ENCODE peak calls at places on chromosomes 3 and 15, in five cellular contexts. One of them, this sample, is unnamed.

GRCh38 chr3:99256788-99257187 is 355.3 kb upstream of the DCBLD2 start:
- DNase-seq in H1: no peak
- DNase-seq in IMR-90: no peak
- DNase-seq in mesendoderm: peak; percentile 3
- DNase-seq in mesenchymal stem cell: no peak
- DNase-seq in this sample: no peak

GRCh38 chr3:184259878-184260570 is 1.3 kb downstream of the CAMK2N2 start:
- DNase-seq in H1: peak; percentile 69
- DNase-seq in IMR-90: peak; percentile 17
- DNase-seq in mesendoderm: peak; percentile 36
- DNase-seq in mesenchymal stem cell: peak; percentile 29
- DNase-seq in this sample: peak; percentile 54

GRCh38 chr15:78048410-78048946 is 29.0 kb downstream of the TBC1D2B start:
- DNase-seq in H1: no peak
- DNase-seq in IMR-90: no peak
- DNase-seq in mesendoderm: no peak
- DNase-seq in mesenchymal stem cell: no peak
- DNase-seq in this sample: no peak

GRCh38 chr3:145259166-145259565 is 901.8 kb downstream of the PLOD2 start:
- DNase-seq in H1: no peak
- DNase-seq in IMR-90: no peak
- DNase-seq in mesendoderm: no peak
- DNase-seq in mesenchymal stem cell: no peak
- DNase-seq in this sample: no peak

GRCh38 chr3:100127792-100128191 is 13.5 kb upstream of the FILIP1L start:
- DNase-seq in H1: no peak
- DNase-seq in IMR-90: no peak
- DNase-seq in mesendoderm: no peak
- DNase-seq in mesenchymal stem cell: no peak
- DNase-seq in this sample: no peak

GRCh38 chr3:27729748-27730611 is 7.9 kb upstream of the EOMES start:
- DNase-seq in H1: peak; percentile 70
- DNase-seq in IMR-90: no peak
- DNase-seq in mesendoderm: peak; percentile 78
- DNase-seq in mesenchymal stem cell: no peak
- DNase-seq in this sample: no peak

GRCh38 chr3:116873142-116873541 is 163.6 kb downstream of the TUSC7 start:
- DNase-seq in H1: no peak
- DNase-seq in IMR-90: no peak
- DNase-seq in mesendoderm: no peak
- DNase-seq in mesenchymal stem cell: no peak
- DNase-seq in this sample: no peak

GRCh38 chr3:51539291-51539891 is 872 bp downstream of the RAD54L2 start:
- DNase-seq in H1: peak; percentile 61
- DNase-seq in IMR-90: peak; percentile 85
- DNase-seq in mesendoderm: peak; percentile 68
- DNase-seq in mesenchymal stem cell: peak; percentile 75
- DNase-seq in this sample: peak; percentile 12

GRCh38 chr15:69998541-69999391 is 99.0 kb downstream of the TLE3 start:
- DNase-seq in H1: no peak
- DNase-seq in IMR-90: no peak
- DNase-seq in mesendoderm: no peak
- DNase-seq in mesenchymal stem cell: no peak
- DNase-seq in this sample: no peak

GRCh38 chr15:99333413-99333812 is 82.1 kb downstream of the LRRC28 start:
- DNase-seq in H1: no peak
- DNase-seq in IMR-90: no peak
- DNase-seq in mesendoderm: no peak
- DNase-seq in mesenchymal stem cell: no peak
- DNase-seq in this sample: no peak

GRCh38 chr3:40649346-40649745 is 124.6 kb downstream of the ZNF621 start:
- DNase-seq in H1: no peak
- DNase-seq in IMR-90: no peak
- DNase-seq in mesendoderm: no peak
- DNase-seq in mesenchymal stem cell: no peak
- DNase-seq in this sample: no peak

GRCh38 chr3:171457263-171458055 is 2.7 kb downstream of the TNIK start:
- DNase-seq in H1: no peak
- DNase-seq in IMR-90: no peak
- DNase-seq in mesendoderm: no peak
- DNase-seq in mesenchymal stem cell: peak; percentile 17
- DNase-seq in this sample: no peak

GRCh38 chr15:63371297-63371918 is 10.2 kb downstream of the CA12 start:
- DNase-seq in H1: no peak
- DNase-seq in IMR-90: peak; percentile 81
- DNase-seq in mesendoderm: no peak
- DNase-seq in mesenchymal stem cell: peak; percentile 55
- DNase-seq in this sample: no peak

GRCh38 chr3:173098959-173099358 is 42.1 kb downstream of the SPATA16 start:
- DNase-seq in H1: no peak
- DNase-seq in IMR-90: no peak
- DNase-seq in mesendoderm: no peak
- DNase-seq in mesenchymal stem cell: no peak
- DNase-seq in this sample: no peak

GRCh38 chr3:10558726-10559125 is 53.3 kb upstream of the ATP2B2 start:
- DNase-seq in H1: no peak
- DNase-seq in IMR-90: no peak
- DNase-seq in mesendoderm: no peak
- DNase-seq in mesenchymal stem cell: no peak
- DNase-seq in this sample: no peak

GRCh38 chr3:46905661-46906451 is 28.3 kb downstream of the PTH1R start:
- DNase-seq in H1: no peak
- DNase-seq in IMR-90: no peak
- DNase-seq in mesendoderm: no peak
- DNase-seq in mesenchymal stem cell: no peak
- DNase-seq in this sample: no peak

GRCh38 chr15:61382927-61383326 is 153.8 kb upstream of the RORA start:
- DNase-seq in H1: no peak
- DNase-seq in IMR-90: no peak
- DNase-seq in mesendoderm: no peak
- DNase-seq in mesenchymal stem cell: peak; percentile 0
- DNase-seq in this sample: no peak

GRCh38 chr15:96322401-96323249 is 7.9 kb upstream of the NR2F2 start:
- DNase-seq in H1: peak; percentile 85
- DNase-seq in IMR-90: no peak
- DNase-seq in mesendoderm: peak; percentile 63
- DNase-seq in mesenchymal stem cell: peak; percentile 49
- DNase-seq in this sample: peak; percentile 68

GRCh38 chr15:64856429-64857145 is 14.9 kb downstream of the PLEKHO2 start:
- DNase-seq in H1: no peak
- DNase-seq in IMR-90: peak; percentile 80
- DNase-seq in mesendoderm: peak; percentile 66
- DNase-seq in mesenchymal stem cell: peak; percentile 91
- DNase-seq in this sample: peak; percentile 41

GRCh38 chr15:93307513-93307912 is 218.5 kb upstream of the RGMA start:
- DNase-seq in H1: no peak
- DNase-seq in IMR-90: no peak
- DNase-seq in mesendoderm: no peak
- DNase-seq in mesenchymal stem cell: no peak
- DNase-seq in this sample: no peak

GRCh38 chr15:72285927-72286516 is 13.7 kb upstream of the PARP6 start:
- DNase-seq in H1: peak; percentile 72
- DNase-seq in IMR-90: peak; percentile 14
- DNase-seq in mesendoderm: peak; percentile 63
- DNase-seq in mesenchymal stem cell: peak; percentile 30
- DNase-seq in this sample: no peak

GRCh38 chr3:18853269-18853668 is 295.0 kb upstream of the KCNH8 start:
- DNase-seq in H1: no peak
- DNase-seq in IMR-90: no peak
- DNase-seq in mesendoderm: no peak
- DNase-seq in mesenchymal stem cell: no peak
- DNase-seq in this sample: no peak

GRCh38 chr3:43426388-43426787 is 140.0 kb downstream of the SNRK start:
- DNase-seq in H1: no peak
- DNase-seq in IMR-90: no peak
- DNase-seq in mesendoderm: no peak
- DNase-seq in mesenchymal stem cell: no peak
- DNase-seq in this sample: no peak

GRCh38 chr3:43423634-43424033 is 137.3 kb downstream of the SNRK start:
- DNase-seq in H1: no peak
- DNase-seq in IMR-90: no peak
- DNase-seq in mesendoderm: no peak
- DNase-seq in mesenchymal stem cell: no peak
- DNase-seq in this sample: no peak

GRCh38 chr3:43423142-43423541 is 136.8 kb downstream of the SNRK start:
- DNase-seq in H1: no peak
- DNase-seq in IMR-90: peak; percentile 57
- DNase-seq in mesendoderm: no peak
- DNase-seq in mesenchymal stem cell: peak; percentile 22
- DNase-seq in this sample: no peak

GRCh38 chr3:43425829-43426228 is 139.5 kb downstream of the SNRK start:
- DNase-seq in H1: no peak
- DNase-seq in IMR-90: no peak
- DNase-seq in mesendoderm: no peak
- DNase-seq in mesenchymal stem cell: no peak
- DNase-seq in this sample: no peak
- H3K4me3 ChIP-seq in H1: no peak overlapping the region
- H3K4me3 ChIP-seq in IMR-90: no peak overlapping the region
- H3K4me3 ChIP-seq in mesendoderm: no peak overlapping the region
- H3K4me3 ChIP-seq in mesenchymal stem cell: no peak overlapping the region
- H3K4me3 ChIP-seq in this sample: no peak overlapping the region

GRCh38 chr3:159904911-159905310 is 83.7 kb upstream of the IL12A start:
- DNase-seq in H1: no peak
- DNase-seq in IMR-90: peak; percentile 24
- DNase-seq in mesendoderm: no peak
- DNase-seq in mesenchymal stem cell: no peak
- DNase-seq in this sample: no peak

GRCh38 chr3:159904455-159904854 is 84.2 kb upstream of the IL12A start:
- DNase-seq in H1: no peak
- DNase-seq in IMR-90: no peak
- DNase-seq in mesendoderm: no peak
- DNase-seq in mesenchymal stem cell: no peak
- DNase-seq in this sample: no peak

GRCh38 chr3:159898147-159898546 is 90.5 kb upstream of the IL12A start:
- DNase-seq in H1: no peak
- DNase-seq in IMR-90: no peak
- DNase-seq in mesendoderm: no peak
- DNase-seq in mesenchymal stem cell: no peak
- DNase-seq in this sample: no peak

GRCh38 chr3:159899198-159899597 is 89.4 kb upstream of the IL12A start:
- DNase-seq in H1: no peak
- DNase-seq in IMR-90: no peak
- DNase-seq in mesendoderm: no peak
- DNase-seq in mesenchymal stem cell: no peak
- DNase-seq in this sample: no peak

GRCh38 chr3:159902531-159903314 is 85.9 kb upstream of the IL12A start:
- DNase-seq in H1: no peak
- DNase-seq in IMR-90: no peak
- DNase-seq in mesendoderm: peak; percentile 37
- DNase-seq in mesenchymal stem cell: no peak
- DNase-seq in this sample: no peak
- H2BK15ac ChIP-seq in H1: no peak overlapping the region
- H2BK15ac ChIP-seq in IMR-90: no peak overlapping the region
- H2BK15ac ChIP-seq in mesendoderm: no peak overlapping the region
- H2BK15ac ChIP-seq in mesenchymal stem cell: no peak overlapping the region
- H2BK15ac ChIP-seq in this sample: no peak overlapping the region

GRCh38 chr3:57973715-57974477 is 34.3 kb upstream of the FLNB start:
- DNase-seq in H1: no peak
- DNase-seq in IMR-90: no peak
- DNase-seq in mesendoderm: no peak
- DNase-seq in mesenchymal stem cell: no peak
- DNase-seq in this sample: no peak
- H2AK5ac ChIP-seq in H1: no peak overlapping the region
- H2AK5ac ChIP-seq in IMR-90: peak overlapping the region; percentile 99
- H2AK5ac ChIP-seq in mesendoderm: no peak overlapping the region
- H2AK5ac ChIP-seq in mesenchymal stem cell: peak overlapping the region; percentile 44
- H2AK5ac ChIP-seq in this sample: no peak overlapping the region

GRCh38 chr15:52362497-52362896 is 66.9 kb upstream of the MYO5C start:
- DNase-seq in H1: no peak
- DNase-seq in IMR-90: peak; percentile 73
- DNase-seq in mesendoderm: no peak
- DNase-seq in mesenchymal stem cell: peak; percentile 57
- DNase-seq in this sample: no peak
- H3K4me3 ChIP-seq in H1: no peak overlapping the region
- H3K4me3 ChIP-seq in IMR-90: no peak overlapping the region
- H3K4me3 ChIP-seq in mesendoderm: no peak overlapping the region
- H3K4me3 ChIP-seq in mesenchymal stem cell: peak overlapping the region; percentile 3
- H3K4me3 ChIP-seq in this sample: no peak overlapping the region

DNA sequence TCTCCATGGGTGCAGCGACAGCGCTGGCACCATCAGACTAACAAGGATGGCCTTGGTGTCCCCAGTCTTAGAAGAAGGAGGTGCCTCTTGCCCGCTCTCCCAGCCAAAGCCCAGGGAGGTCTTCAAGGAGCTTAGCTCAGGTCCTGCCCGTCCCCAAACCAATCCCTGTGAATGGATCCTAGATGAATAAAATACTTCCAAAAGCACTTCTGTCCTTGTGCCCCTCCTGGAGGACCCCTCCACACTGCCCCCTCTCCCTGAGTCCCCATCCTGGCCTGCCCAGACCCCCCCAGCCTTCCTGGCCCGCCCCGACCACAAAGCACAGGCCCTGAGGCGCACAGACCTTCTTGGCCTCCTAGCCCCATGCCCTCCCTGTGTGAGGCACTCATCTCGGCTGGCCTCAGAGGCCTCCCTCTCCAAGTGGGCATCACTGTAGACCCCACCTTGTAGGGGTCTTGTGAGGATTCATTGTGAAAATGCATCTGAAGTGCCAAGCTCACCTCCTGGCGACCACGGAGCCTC is 8.4 kb downstream of the SLC28A1 start:
- DNase-seq in H1: no peak
- DNase-seq in IMR-90: no peak
- DNase-seq in mesendoderm: no peak
- DNase-seq in mesenchymal stem cell: no peak
- DNase-seq in this sample: no peak
- H2BK15ac ChIP-seq in H1: no peak overlapping the region
- H2BK15ac ChIP-seq in IMR-90: no peak overlapping the region
- H2BK15ac ChIP-seq in mesendoderm: no peak overlapping the region
- H2BK15ac ChIP-seq in mesenchymal stem cell: no peak overlapping the region
- H2BK15ac ChIP-seq in this sample: no peak overlapping the region

GRCh38 chr15:40105517-40106202 is 3.0 kb downstream of the BMF start:
- DNase-seq in H1: no peak
- DNase-seq in IMR-90: no peak
- DNase-seq in mesendoderm: no peak
- DNase-seq in mesenchymal stem cell: no peak
- DNase-seq in this sample: no peak
- H2AK5ac ChIP-seq in H1: peak overlapping the region; percentile 32
- H2AK5ac ChIP-seq in IMR-90: peak overlapping the region; percentile 65
- H2AK5ac ChIP-seq in mesendoderm: peak overlapping the region; percentile 79
- H2AK5ac ChIP-seq in mesenchymal stem cell: peak overlapping the region; percentile 62
- H2AK5ac ChIP-seq in this sample: peak overlapping the region; percentile 43